ENCODE peak calls at places on chromosome 2, in four cellular contexts. C, B, F and R are unnamed samples.

GRCh38 chr2:241984658-241985057 is 115.1 kb downstream of the RTP5 start:
- DNase-seq in F (no peak), B (no peak), C (no peak), R (no peak)

GRCh38 chr2:157480182-157480961 is 36.5 kb upstream of the CYTIP start:
- DNase-seq in B (peak; percentile 70), C (peak; percentile 32), F (no peak), R (no peak)

GRCh38 chr2:42829556-42830510 is 37.5 kb upstream of the HAAO start:
- DNase-seq in C (no peak), B (no peak), F (no peak), R (no peak)

GRCh38 chr2:182639971-182640370 is 76.1 kb upstream of the DNAJC10 start:
- DNase-seq in B (no peak), C (no peak), F (no peak), R (no peak)

GRCh38 chr2:133774675-133775005 is 206.4 kb upstream of the NCKAP5 start:
- DNase-seq in B (no peak), C (peak; percentile 23), F (no peak), R (no peak)

GRCh38 chr2:104849618-104850097 is 4.3 kb upstream of the POU3F3 start:
- DNase-seq in C (peak; percentile 62), B (peak; percentile 80), F (no peak), R (peak; percentile 72)

GRCh38 chr2:68258854-68259253 is 6.5 kb upstream of the PPP3R1 start:
- DNase-seq in B (no peak), F (no peak), C (no peak), R (peak; percentile 23)

GRCh38 chr2:118148809-118149208 is 60.5 kb downstream of the INSIG2 start:
- DNase-seq in B (no peak), C (no peak), F (no peak), R (no peak)

GRCh38 chr2:104862061-104862941 is 8.4 kb downstream of the POU3F3 start:
- DNase-seq in F (no peak), B (no peak), C (no peak), R (no peak)

GRCh38 chr2:216308532-216308931 is 63.8 kb downstream of the MARCHF4 start:
- DNase-seq in B (no peak), F (no peak), C (peak; percentile 28), R (no peak)

GRCh38 chr2:54207666-54208195 is 48.3 kb downstream of the TSPYL6 start:
- DNase-seq in B (no peak), C (peak; percentile 79), F (no peak), R (no peak)

GRCh38 chr2:47903781-47904447 is 2.4 kb downstream of the FBXO11 start:
- DNase-seq in B (no peak), C (no peak), F (no peak), R (no peak)